ENCODE peak calls at places on chromosomes 16 and 17, in six cellular contexts. E is HTR-8/SVneo, P is ELF-1, V is T47D, S is body of pancreas, R is BJ. H is an unnamed sample.

GRCh38 chr17:29179232-29180036 is 764 bp downstream of the MYO18A start:
- DNase-seq in E (peak), P (peak), V (peak), S (peak), R (no peak), H (peak)

GRCh38 chr17:82242977-82243647 is 14.3 kb downstream of the SLC16A3 start:
- DNase-seq in E (no peak), P (no peak), V (no peak), S (peak), R (no peak), H (peak)

GRCh38 chr17:48181653-48182052 is 74.1 kb downstream of the SNX11 start:
- DNase-seq in E (peak), P (peak), V (peak), S (no peak), R (no peak), H (no peak)

GRCh38 chr16:4307215-4308037 is 8.4 kb upstream of the GLIS2 start:
- DNase-seq in E (peak), P (peak), V (peak), S (peak), R (peak), H (peak)

GRCh38 chr17:59746849-59747445 is 39.5 kb downstream of the VMP1 start:
- DNase-seq in E (peak), P (no peak), V (peak), S (no peak), R (no peak), H (peak)

GRCh38 chr16:28936784-28937155 is 5.0 kb downstream of the CD19 start:
- DNase-seq in E (no peak), P (no peak), V (no peak), S (no peak), R (no peak), H (no peak)

GRCh38 chr17:64920026-64920418 is 744 bp upstream of the LRRC37A3 start:
- DNase-seq in E (no peak), P (no peak), V (peak), S (no peak), R (no peak), H (peak)

GRCh38 chr16:56999409-57000270 is 10.3 kb downstream of the NLRC5 start:
- DNase-seq in E (no peak), P (no peak), V (no peak), S (no peak), R (no peak), H (no peak)

GRCh38 chr16:15972046-15972868 is 22.8 kb downstream of the ABCC1 start:
- DNase-seq in E (no peak), P (no peak), V (peak), S (no peak), R (no peak), H (no peak)

GRCh38 chr17:1029196-1029911 is 32.4 kb downstream of the TIMM22 start:
- DNase-seq in E (no peak), P (no peak), V (no peak), S (no peak), R (no peak), H (peak)

GRCh38 chr17:72984145-72984924 is 108.2 kb downstream of the SLC39A11 start:
- DNase-seq in E (peak), P (no peak), V (no peak), S (no peak), R (peak), H (peak)

GRCh38 chr16:50684823-50685455 is 3.8 kb upstream of the SNX20 start:
- DNase-seq in E (no peak), P (no peak), V (no peak), S (no peak), R (no peak), H (no peak)

GRCh38 chr17:75902406-75902805 is 2.3 kb downstream of the MRPL38 start:
- DNase-seq in E (no peak), P (no peak), V (no peak), S (no peak), R (no peak), H (no peak)

GRCh38 chr17:75695830-75696271 is 25.4 kb upstream of the ITGB4 start:
- DNase-seq in E (no peak), P (no peak), V (no peak), S (no peak), R (no peak), H (no peak)

GRCh38 chr17:66589892-66590291 is 245.0 kb upstream of the CACNG5 start:
- DNase-seq in E (no peak), P (no peak), V (no peak), S (no peak), R (no peak), H (no peak)

GRCh38 chr17:15023589-15023988 is 241.5 kb downstream of the PMP22 start:
- DNase-seq in E (no peak), P (no peak), V (no peak), S (no peak), R (no peak), H (no peak)

GRCh38 chr17:31318298-31319190 is 2.9 kb downstream of the EVI2A start:
- DNase-seq in E (no peak), P (peak), V (no peak), S (no peak), R (no peak), H (no peak)

GRCh38 chr16:19085679-19086200 is 18.3 kb downstream of the COQ7 start:
- DNase-seq in E (no peak), P (peak), V (no peak), S (no peak), R (no peak), H (no peak)

GRCh38 chr16:48365030-48365600 is 20.1 kb downstream of the SIAH1 start:
- DNase-seq in E (no peak), P (no peak), V (peak), S (no peak), R (no peak), H (peak)

GRCh38 chr16:1784977-1785845 is 2.5 kb downstream of the NUBP2 start:
- DNase-seq in E (no peak), P (no peak), V (no peak), S (no peak), R (no peak), H (no peak)

GRCh38 chr16:77330332-77331043 is 104.3 kb downstream of the ADAMTS18 start:
- DNase-seq in E (no peak), P (peak), V (no peak), S (no peak), R (no peak), H (no peak)

GRCh38 chr16:87834668-87835473 is 34.4 kb downstream of the SLC7A5 start:
- DNase-seq in E (no peak), P (no peak), V (no peak), S (no peak), R (no peak), H (peak)

GRCh38 chr16:50102046-50102756 is 36.4 kb downstream of the HEATR3 start:
- DNase-seq in E (no peak), P (no peak), V (no peak), S (no peak), R (peak), H (peak)

GRCh38 chr16:23466162-23466885 is 13.3 kb upstream of the COG7 start:
- DNase-seq in E (no peak), P (peak), V (no peak), S (no peak), R (peak), H (peak)

GRCh38 chr17:82217530-82218204 is 5.0 kb upstream of the CCDC57 start:
- DNase-seq in E (peak), P (peak), V (peak), S (no peak), R (peak), H (peak)

GRCh38 chr16:88548985-88549384 is 21.2 kb upstream of the ZC3H18 start:
- DNase-seq in E (no peak), P (no peak), V (no peak), S (no peak), R (no peak), H (no peak)

GRCh38 chr17:58004060-58004459 is 3.0 kb downstream of the SRSF1 start:
- DNase-seq in E (no peak), P (no peak), V (no peak), S (no peak), R (no peak), H (no peak)